ENCODE peak calls at places on chromosomes 5 and 9, in eight cellular contexts. O is fibroblast of the aortic adventitia; W is CD8-positive, alpha-beta memory T cell; A is DMS153; P is HFF-Myc; G is LoVo; U is GM12878; M is kidney epithelial cell. Q is an unnamed sample.

GRCh38 chr5:147998704-147999103 is 65.1 kb upstream of the SPINK5 start:
- DNase-seq in P (no peak), M (no peak), A (no peak), U (no peak), W (no peak), G (no peak), O (no peak), Q (no peak)

GRCh38 chr5:117794847-117795246 is 1193.5 kb downstream of the DTWD2 start:
- DNase-seq in A (no peak), U (no peak), O (no peak), G (no peak), W (no peak), P (no peak), M (no peak), Q (no peak)

GRCh38 chr5:127561254-127561653 is 43.8 kb downstream of the PRRC1 start:
- DNase-seq in M (peak), O (peak), G (no peak), W (no peak), U (no peak), P (no peak), A (no peak), Q (no peak)

GRCh38 chr9:137304383-137305059 is 2.5 kb upstream of the NRARP start:
- DNase-seq in O (no peak), U (no peak), P (no peak), M (no peak), A (peak), W (no peak), G (no peak), Q (no peak)

GRCh38 chr9:6931913-6932312 is 174.1 kb downstream of the KDM4C start:
- DNase-seq in W (no peak), U (no peak), A (no peak), P (no peak), G (peak), M (peak), O (peak), Q (no peak)

GRCh38 chr9:110109331-110110110 is 98.4 kb downstream of the C9orf152 start:
- DNase-seq in W (no peak), U (no peak), M (no peak), O (peak), A (no peak), P (no peak), G (no peak), Q (no peak)

GRCh38 chr9:118336952-118337349 is 632.7 kb downstream of the TLR4 start:
- DNase-seq in O (no peak), U (no peak), W (no peak), G (no peak), P (no peak), A (no peak), M (no peak), Q (no peak)

GRCh38 chr9:129583308-129584038 is 37.4 kb downstream of the C9orf50 start:
- DNase-seq in P (no peak), O (peak), M (no peak), W (no peak), A (no peak), G (no peak), U (no peak), Q (no peak)

GRCh38 chr5:78360674-78361225 is 333 bp downstream of the SCAMP1 start:
- DNase-seq in W (peak), P (no peak), M (no peak), G (peak), A (no peak), O (no peak), U (no peak), Q (no peak)

GRCh38 chr5:79416499-79416898 is 97.4 kb downstream of the HOMER1 start:
- DNase-seq in G (no peak), O (peak), W (no peak), P (peak), U (peak), A (no peak), M (no peak), Q (no peak)

GRCh38 chr5:92552206-92553160 is 1028.5 kb downstream of the NR2F1-AS1 start:
- DNase-seq in P (peak), M (peak), U (no peak), O (peak), A (peak), W (no peak), G (peak), Q (peak)

GRCh38 chr9:27198175-27198574 is 89.2 kb downstream of the TEK start:
- DNase-seq in U (no peak), W (no peak), G (no peak), P (no peak), A (no peak), O (peak), M (no peak), Q (no peak)

GRCh38 chr5:65861830-65862241 is 64.5 kb upstream of the ERBIN start:
- DNase-seq in A (no peak), U (no peak), G (peak), O (peak), M (peak), W (no peak), P (peak), Q (no peak)

GRCh38 chr9:4936823-4937222 is 48.2 kb upstream of the JAK2 start:
- DNase-seq in W (no peak), O (no peak), M (no peak), P (no peak), U (peak), A (no peak), G (no peak), Q (no peak)

GRCh38 chr5:961711-962240 is 46.8 kb upstream of the NKD2 start:
- DNase-seq in U (no peak), P (no peak), G (no peak), M (no peak), A (no peak), W (no peak), O (no peak), Q (no peak)

GRCh38 chr5:83555263-83555662 is 83.7 kb downstream of the VCAN start:
- DNase-seq in P (no peak), A (no peak), W (no peak), U (no peak), M (no peak), G (no peak), O (no peak), Q (no peak)

GRCh38 chr5:14806452-14806851 is 65.1 kb downstream of the ANKH start:
- DNase-seq in A (peak), U (no peak), P (peak), G (no peak), W (no peak), M (no peak), O (peak), Q (no peak)

GRCh38 chr5:79183617-79184016 is 52.3 kb upstream of the JMY start:
- DNase-seq in U (no peak), M (no peak), A (no peak), P (no peak), W (no peak), O (no peak), G (no peak), Q (no peak)

GRCh38 chr9:118929317-118929716 is 439.9 kb downstream of the BRINP1 start:
- DNase-seq in O (peak), M (peak), G (no peak), W (no peak), P (no peak), A (no peak), U (no peak), Q (no peak)

GRCh38 chr9:70053864-70054263 is 10.2 kb downstream of the MAMDC2 start:
- DNase-seq in P (no peak), M (peak), W (no peak), U (no peak), O (no peak), G (peak), A (peak), Q (peak)

GRCh38 chr9:135561391-135562234 is at the start of gene PAEP:
- DNase-seq in M (no peak), U (no peak), W (no peak), A (no peak), O (no peak), G (peak), P (no peak), Q (no peak)